ENCODE peak calls at places on chromosomes 16 and 17, in nine cellular contexts. One of them, this sample, is unnamed.

GRCh38 chr16:73048292-73049050 is 543 bp upstream of the ZFHX3 start:
- DNase-seq in GM23338: peak; percentile 72
- DNase-seq in WERI-Rb-1: no peak
- DNase-seq in neural progenitor cell: peak; percentile 86
- DNase-seq in keratinocyte: no peak
- DNase-seq in kidney epithelial cell: no peak
- DNase-seq in heart right ventricle: peak; percentile 78
- DNase-seq in BJ: no peak
- DNase-seq in neural crest cell: peak; percentile 79
- DNase-seq in this sample: no peak

GRCh38 chr17:82553210-82553930 is 33.8 kb downstream of the FOXK2 start:
- DNase-seq in GM23338: peak; percentile 50
- DNase-seq in keratinocyte: no peak
- DNase-seq in kidney epithelial cell: no peak
- DNase-seq in neural crest cell: no peak
- DNase-seq in heart right ventricle: no peak
- DNase-seq in BJ: no peak
- DNase-seq in WERI-Rb-1: no peak
- DNase-seq in neural progenitor cell: no peak
- DNase-seq in this sample: no peak

GRCh38 chr17:46782250-46782953 is 36.1 kb downstream of the WNT3 start:
- DNase-seq in neural crest cell: no peak
- DNase-seq in GM23338: peak; percentile 77
- DNase-seq in WERI-Rb-1: peak; percentile 83
- DNase-seq in neural progenitor cell: peak; percentile 62
- DNase-seq in BJ: no peak
- DNase-seq in kidney epithelial cell: no peak
- DNase-seq in keratinocyte: no peak
- DNase-seq in heart right ventricle: no peak
- DNase-seq in this sample: no peak

GRCh38 chr17:42118545-42118944 is 2.6 kb downstream of the KAT2A start:
- DNase-seq in neural crest cell: no peak
- DNase-seq in GM23338: peak; percentile 76
- DNase-seq in neural progenitor cell: peak; percentile 44
- DNase-seq in kidney epithelial cell: no peak
- DNase-seq in WERI-Rb-1: peak; percentile 74
- DNase-seq in BJ: no peak
- DNase-seq in heart right ventricle: no peak
- DNase-seq in keratinocyte: no peak
- DNase-seq in this sample: no peak

GRCh38 chr16:49644143-49644460 is 211.8 kb downstream of the ZNF423 start:
- DNase-seq in kidney epithelial cell: no peak
- DNase-seq in keratinocyte: no peak
- DNase-seq in neural crest cell: no peak
- DNase-seq in heart right ventricle: no peak
- DNase-seq in WERI-Rb-1: peak; percentile 14
- DNase-seq in neural progenitor cell: peak; percentile 21
- DNase-seq in GM23338: peak; percentile 54
- DNase-seq in BJ: no peak
- DNase-seq in this sample: no peak

GRCh38 chr17:51000835-51001638 is 119.6 kb downstream of the SPAG9 start:
- DNase-seq in heart right ventricle: no peak
- DNase-seq in neural crest cell: no peak
- DNase-seq in BJ: no peak
- DNase-seq in GM23338: peak; percentile 84
- DNase-seq in WERI-Rb-1: no peak
- DNase-seq in keratinocyte: no peak
- DNase-seq in kidney epithelial cell: peak; percentile 21
- DNase-seq in neural progenitor cell: peak; percentile 70
- DNase-seq in this sample: no peak

GRCh38 chr17:63001689-63002394 is 35.8 kb downstream of the TANC2 start:
- DNase-seq in heart right ventricle: no peak
- DNase-seq in keratinocyte: peak; percentile 32
- DNase-seq in GM23338: no peak
- DNase-seq in WERI-Rb-1: no peak
- DNase-seq in neural crest cell: no peak
- DNase-seq in neural progenitor cell: no peak
- DNase-seq in BJ: no peak
- DNase-seq in kidney epithelial cell: no peak
- DNase-seq in this sample: no peak

GRCh38 chr17:2971851-2972250 is 91.6 kb downstream of the OR1D5 start:
- DNase-seq in kidney epithelial cell: no peak
- DNase-seq in keratinocyte: no peak
- DNase-seq in heart right ventricle: no peak
- DNase-seq in neural crest cell: no peak
- DNase-seq in WERI-Rb-1: no peak
- DNase-seq in neural progenitor cell: no peak
- DNase-seq in BJ: no peak
- DNase-seq in GM23338: no peak
- DNase-seq in this sample: no peak

GRCh38 chr17:11598274-11599221 is at the start of gene DNAH9:
- DNase-seq in WERI-Rb-1: peak; percentile 98
- DNase-seq in heart right ventricle: peak; percentile 95
- DNase-seq in GM23338: peak; percentile 3
- DNase-seq in neural crest cell: peak; percentile 92
- DNase-seq in BJ: no peak
- DNase-seq in keratinocyte: peak; percentile 7
- DNase-seq in kidney epithelial cell: peak; percentile 77
- DNase-seq in neural progenitor cell: peak; percentile 99
- DNase-seq in this sample: peak; percentile 90

GRCh38 chr17:47275245-47275984 is 21.8 kb downstream of the ITGB3 start:
- DNase-seq in neural crest cell: no peak
- DNase-seq in kidney epithelial cell: peak; percentile 86
- DNase-seq in neural progenitor cell: peak; percentile 78
- DNase-seq in keratinocyte: peak; percentile 55
- DNase-seq in GM23338: peak; percentile 71
- DNase-seq in WERI-Rb-1: no peak
- DNase-seq in BJ: peak; percentile 86
- DNase-seq in heart right ventricle: peak; percentile 91
- DNase-seq in this sample: peak; percentile 27

GRCh38 chr16:72013389-72013788 is 4.8 kb downstream of the DHODH start:
- DNase-seq in kidney epithelial cell: peak; percentile 52
- DNase-seq in neural crest cell: no peak
- DNase-seq in heart right ventricle: no peak
- DNase-seq in WERI-Rb-1: no peak
- DNase-seq in keratinocyte: peak; percentile 45
- DNase-seq in GM23338: no peak
- DNase-seq in BJ: no peak
- DNase-seq in neural progenitor cell: no peak
- DNase-seq in this sample: no peak

DNA sequence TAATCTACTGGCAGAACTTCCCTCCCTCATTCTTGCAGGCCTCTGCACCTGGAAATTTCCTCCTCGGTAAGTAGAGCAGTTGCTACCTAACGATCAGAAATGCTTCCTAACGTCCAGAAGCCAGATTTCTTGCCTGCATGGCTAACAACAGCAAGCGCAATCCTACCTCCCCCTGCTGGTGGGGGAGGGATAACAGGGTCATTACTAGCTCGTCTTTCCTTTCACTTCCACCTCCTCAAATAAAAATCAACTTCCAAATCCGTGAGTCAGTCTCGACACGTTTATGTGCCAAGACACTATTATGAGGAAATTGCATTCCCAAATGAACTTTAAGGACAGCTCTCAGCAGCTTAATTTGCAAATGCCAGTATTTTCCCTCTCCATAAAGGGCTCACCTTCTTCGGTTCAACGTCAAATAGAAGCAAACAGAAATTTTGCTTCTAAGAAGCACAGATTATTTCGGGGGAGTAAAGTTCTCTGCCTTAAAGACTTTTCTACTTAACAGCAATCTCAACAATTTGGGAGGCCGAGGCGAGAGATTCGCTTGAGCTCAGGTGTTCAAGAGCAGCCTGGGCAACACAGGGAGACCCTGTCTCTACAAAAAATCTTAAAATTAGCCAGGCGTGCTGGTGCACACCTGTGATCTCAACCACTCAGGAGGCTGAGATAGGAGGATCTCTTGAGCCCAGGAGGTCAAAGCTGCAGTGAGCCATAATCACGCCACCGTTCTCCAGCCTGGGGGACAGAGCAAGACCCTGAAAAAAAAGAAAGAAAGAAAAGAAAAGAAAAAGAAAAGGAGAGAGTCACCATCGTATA is 188.6 kb upstream of the PSMD7 start:
- DNase-seq in keratinocyte: no peak
- DNase-seq in GM23338: peak; percentile 87
- DNase-seq in kidney epithelial cell: peak; percentile 2
- DNase-seq in WERI-Rb-1: peak; percentile 51
- DNase-seq in neural crest cell: peak; percentile 46
- DNase-seq in neural progenitor cell: peak; percentile 71
- DNase-seq in BJ: no peak
- DNase-seq in heart right ventricle: no peak
- DNase-seq in this sample: peak; percentile 16
- TF ChIP-seq CTCF in keratinocyte: peak; percentile 70
- TF ChIP-seq CTCF in GM23338: peak; percentile 89
- TF ChIP-seq CTCF in kidney epithelial cell: peak; percentile 56
- TF ChIP-seq CTCF in WERI-Rb-1: peak; percentile 90
- TF ChIP-seq CTCF in neural crest cell: peak; percentile 63
- TF ChIP-seq CTCF in neural progenitor cell: peak; percentile 87
- TF ChIP-seq CTCF in BJ: peak; percentile 13
- TF ChIP-seq CTCF in heart right ventricle: peak; percentile 44
- TF ChIP-seq CTCF in this sample: peak; percentile 61

DNA sequence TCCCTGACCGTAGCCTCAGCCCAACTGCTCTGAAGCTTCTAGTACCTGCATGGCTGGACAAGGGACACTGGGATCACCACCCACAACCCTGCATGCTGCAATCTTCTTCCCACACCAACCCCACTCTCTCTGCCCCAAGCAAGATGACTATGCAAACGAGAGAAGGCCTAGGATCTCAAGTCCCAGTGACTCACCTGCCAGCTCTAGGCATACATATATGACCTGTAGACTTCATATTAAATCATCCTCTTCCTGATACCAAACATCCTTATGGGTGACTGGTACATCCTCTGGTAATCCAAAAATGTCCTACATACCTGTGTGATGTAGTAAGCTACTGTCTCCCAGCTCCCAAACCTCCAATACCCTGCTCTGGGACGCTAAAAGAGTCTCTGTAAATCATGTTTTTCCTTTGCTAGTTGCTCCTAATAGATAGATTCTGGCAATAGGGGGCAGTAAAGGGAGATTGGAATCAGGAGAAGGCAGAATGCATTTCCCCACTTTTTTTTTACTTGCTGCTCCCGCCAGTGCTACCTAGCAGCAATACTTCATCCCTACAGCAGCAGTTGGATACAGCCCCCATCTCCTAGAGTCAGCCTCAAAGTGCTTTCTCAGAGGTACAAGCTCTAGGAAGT is 43.4 kb upstream of the SOX9 start:
- DNase-seq in heart right ventricle: no peak
- DNase-seq in kidney epithelial cell: no peak
- DNase-seq in neural progenitor cell: peak; percentile 45
- DNase-seq in WERI-Rb-1: no peak
- DNase-seq in GM23338: peak; percentile 79
- DNase-seq in BJ: no peak
- DNase-seq in keratinocyte: peak; percentile 40
- DNase-seq in neural crest cell: no peak
- DNase-seq in this sample: no peak
- TF ChIP-seq CTCF in heart right ventricle: no peak
- TF ChIP-seq CTCF in kidney epithelial cell: peak; percentile 10
- TF ChIP-seq CTCF in neural progenitor cell: peak; percentile 46
- TF ChIP-seq CTCF in WERI-Rb-1: peak; percentile 24
- TF ChIP-seq CTCF in GM23338: peak; percentile 57
- TF ChIP-seq CTCF in BJ: no peak
- TF ChIP-seq CTCF in keratinocyte: peak; percentile 8
- TF ChIP-seq CTCF in neural crest cell: no peak
- TF ChIP-seq CTCF in this sample: peak; percentile 10

GRCh38 chr17:18253947-18254821 is 4.4 kb downstream of the FLII start:
- DNase-seq in kidney epithelial cell: no peak
- DNase-seq in keratinocyte: no peak
- DNase-seq in WERI-Rb-1: no peak
- DNase-seq in neural crest cell: no peak
- DNase-seq in heart right ventricle: no peak
- DNase-seq in BJ: no peak
- DNase-seq in GM23338: no peak
- DNase-seq in neural progenitor cell: no peak
- DNase-seq in this sample: no peak

GRCh38 chr17:18253187-18253884 is 5.2 kb downstream of the FLII start:
- DNase-seq in BJ: no peak
- DNase-seq in heart right ventricle: no peak
- DNase-seq in GM23338: no peak
- DNase-seq in neural crest cell: no peak
- DNase-seq in keratinocyte: no peak
- DNase-seq in neural progenitor cell: no peak
- DNase-seq in WERI-Rb-1: no peak
- DNase-seq in kidney epithelial cell: no peak
- DNase-seq in this sample: no peak

GRCh38 chr17:18256351-18256750 is 2.2 kb downstream of the FLII start:
- DNase-seq in neural crest cell: no peak
- DNase-seq in GM23338: no peak
- DNase-seq in WERI-Rb-1: no peak
- DNase-seq in keratinocyte: no peak
- DNase-seq in heart right ventricle: no peak
- DNase-seq in kidney epithelial cell: no peak
- DNase-seq in BJ: no peak
- DNase-seq in neural progenitor cell: no peak
- DNase-seq in this sample: no peak

GRCh38 chr17:18256776-18257175 is 1.8 kb downstream of the FLII start:
- DNase-seq in kidney epithelial cell: no peak
- DNase-seq in BJ: no peak
- DNase-seq in GM23338: no peak
- DNase-seq in neural progenitor cell: no peak
- DNase-seq in neural crest cell: no peak
- DNase-seq in keratinocyte: no peak
- DNase-seq in WERI-Rb-1: no peak
- DNase-seq in heart right ventricle: no peak
- DNase-seq in this sample: no peak

GRCh38 chr17:18254888-18255649 is 3.5 kb downstream of the FLII start:
- DNase-seq in BJ: no peak
- DNase-seq in keratinocyte: no peak
- DNase-seq in kidney epithelial cell: no peak
- DNase-seq in WERI-Rb-1: no peak
- DNase-seq in neural crest cell: no peak
- DNase-seq in neural progenitor cell: peak; percentile 27
- DNase-seq in heart right ventricle: no peak
- DNase-seq in GM23338: no peak
- DNase-seq in this sample: no peak
- TF ChIP-seq CTCF in BJ: no peak
- TF ChIP-seq CTCF in keratinocyte: no peak
- TF ChIP-seq CTCF in kidney epithelial cell: no peak
- TF ChIP-seq CTCF in WERI-Rb-1: no peak
- TF ChIP-seq CTCF in neural crest cell: no peak
- TF ChIP-seq CTCF in neural progenitor cell: peak; percentile 23
- TF ChIP-seq CTCF in heart right ventricle: no peak
- TF ChIP-seq CTCF in GM23338: no peak
- TF ChIP-seq CTCF in this sample: no peak

DNA sequence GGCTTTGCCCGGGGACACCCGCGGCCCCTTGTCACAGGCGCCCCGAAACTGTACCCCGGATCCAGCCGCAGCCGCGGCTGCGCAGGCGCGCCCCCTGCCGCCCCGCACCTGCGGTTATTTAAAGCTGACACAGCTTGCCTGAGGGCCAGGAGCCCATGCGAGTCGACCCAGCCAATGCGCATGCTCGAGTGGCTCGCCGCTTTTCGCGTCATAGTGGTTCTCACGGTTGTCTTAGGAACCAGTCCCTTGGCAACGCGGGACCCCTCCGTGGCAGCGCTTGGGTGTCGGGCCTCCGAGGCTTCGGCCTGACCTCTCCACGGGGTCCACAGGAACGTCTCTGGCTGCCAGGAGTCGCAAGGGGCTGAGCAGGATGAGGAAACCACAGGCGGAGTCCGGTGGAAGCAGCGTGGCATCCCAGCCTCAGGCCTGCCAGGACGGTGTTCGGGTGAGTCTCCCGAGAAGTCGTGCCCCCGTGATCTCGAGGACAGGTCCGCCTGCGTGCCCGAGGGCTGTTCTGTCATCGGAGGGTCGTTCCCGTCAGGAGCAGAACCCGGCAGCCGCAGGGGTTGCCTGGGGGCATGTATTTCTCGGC is 716.9 kb downstream of the KCNJ18 start:
- DNase-seq in WERI-Rb-1: no peak
- DNase-seq in neural crest cell: no peak
- DNase-seq in GM23338: no peak
- DNase-seq in keratinocyte: no peak
- DNase-seq in heart right ventricle: no peak
- DNase-seq in BJ: no peak
- DNase-seq in kidney epithelial cell: no peak
- DNase-seq in neural progenitor cell: no peak
- DNase-seq in this sample: no peak
- TF ChIP-seq CTCF in WERI-Rb-1: no peak
- TF ChIP-seq CTCF in neural crest cell: no peak
- TF ChIP-seq CTCF in GM23338: no peak
- TF ChIP-seq CTCF in keratinocyte: no peak
- TF ChIP-seq CTCF in heart right ventricle: no peak
- TF ChIP-seq CTCF in BJ: no peak
- TF ChIP-seq CTCF in kidney epithelial cell: no peak
- TF ChIP-seq CTCF in neural progenitor cell: no peak
- TF ChIP-seq CTCF in this sample: no peak